ENCODE peak calls at places on chromosome X, in four cellular contexts. D is SK-N-SH, Z is HepG2, X is K562. Q is an unnamed sample.

GRCh38 chrX:65866146-65866545 is 173.7 kb downstream of the VSIG4 start:
- DNase-seq in D (no peak), X (no peak), Z (no peak), Q (no peak)

GRCh38 chrX:31228415-31228832 is 156.6 kb upstream of the FTHL17 start:
- DNase-seq in D (no peak), X (no peak), Z (no peak), Q (no peak)

GRCh38 chrX:15299945-15300851 is 15.2 kb downstream of the ASB11 start:
- DNase-seq in X (peak; percentile 27), Z (peak; percentile 7), D (peak; percentile 49), Q (no peak)

GRCh38 chrX:150936556-150936955 is 38.1 kb upstream of the CD99L2 start:
- DNase-seq in X (no peak), Z (no peak), D (no peak), Q (no peak)

GRCh38 chrX:12615061-12615460 is 176.2 kb upstream of the PRPS2 start:
- DNase-seq in Z (no peak), X (no peak), D (no peak), Q (no peak)

GRCh38 chrX:24498975-24499374 is 33.9 kb downstream of the PDK3 start:
- DNase-seq in D (peak; percentile 30), X (no peak), Z (no peak), Q (no peak)

GRCh38 chrX:110082156-110082555 is 79.2 kb downstream of the TMEM164 start:
- DNase-seq in X (no peak), D (no peak), Z (no peak), Q (no peak)

GRCh38 chrX:103431316-103431715 is 55.0 kb downstream of the BEX3 start:
- DNase-seq in D (no peak), X (no peak), Z (no peak), Q (no peak)

GRCh38 chrX:95703696-95704095 is 980.9 kb upstream of the DIAPH2 start:
- DNase-seq in X (no peak), Z (no peak), D (no peak), Q (no peak)

GRCh38 chrX:49829016-49829415 is at the start of gene PAGE4:
- DNase-seq in D (peak; percentile 9), Z (no peak), X (peak; percentile 38), Q (peak; percentile 6)

GRCh38 chrX:71911023-71911730 is 532 bp downstream of the NHSL2 start:
- DNase-seq in Z (no peak), D (peak; percentile 53), X (no peak), Q (no peak)

GRCh38 chrX:150234126-150234525 is 129.0 kb upstream of the MAMLD1 start:
- DNase-seq in Z (no peak), D (no peak), X (no peak), Q (no peak)

GRCh38 chrX:20354505-20354904 is 87.8 kb upstream of the RPS6KA3 start:
- DNase-seq in D (no peak), Z (no peak), X (no peak), Q (no peak)

GRCh38 chrX:152588206-152588605 is 49.5 kb upstream of the GABRQ start:
- DNase-seq in D (no peak), Z (no peak), X (no peak), Q (no peak)

GRCh38 chrX:116318672-116319071 is 117.7 kb upstream of the SLC6A14 start:
- DNase-seq in X (no peak), Z (no peak), D (no peak), Q (no peak)

GRCh38 chrX:136586386-136586785 is 54.4 kb downstream of the VGLL1 start:
- DNase-seq in D (no peak), Z (no peak), X (no peak), Q (no peak)

GRCh38 chrX:17374619-17375360 is at the start of gene NHS:
- DNase-seq in Z (no peak), D (peak; percentile 88), X (peak; percentile 12), Q (peak; percentile 61)

GRCh38 chrX:12434493-12434892 is 296.2 kb downstream of the FRMPD4 start:
- DNase-seq in X (no peak), D (no peak), Z (no peak), Q (no peak)

GRCh38 chrX:15114865-15115566 is 154.9 kb downstream of the ASB9 start:
- DNase-seq in D (no peak), X (no peak), Z (no peak), Q (no peak)

GRCh38 chrX:7252013-7252610 is 104.2 kb upstream of the PUDP start:
- DNase-seq in Z (no peak), X (no peak), D (no peak), Q (no peak)

GRCh38 chrX:9482408-9482807 is 17.6 kb downstream of the TBL1X start:
- DNase-seq in D (no peak), X (no peak), Z (no peak), Q (no peak)

GRCh38 chrX:139172731-139173130 is 357.8 kb upstream of the F9 start:
- DNase-seq in X (no peak), Z (no peak), D (no peak), Q (no peak)
- TF ChIP-seq MAX in X (no peak), Z (no peak), D (no peak), Q (no peak)

GRCh38 chrX:134741801-134742200 is 83.5 kb upstream of the PLAC1 start:
- DNase-seq in Z (no peak), X (no peak), D (no peak), Q (no peak)

GRCh38 chrX:134737721-134738369 is 79.6 kb upstream of the PLAC1 start:
- DNase-seq in D (no peak), Z (no peak), X (peak; percentile 27), Q (no peak)

GRCh38 chrX:134737061-134737460 is 78.8 kb upstream of the PLAC1 start:
- DNase-seq in X (no peak), Z (no peak), D (no peak), Q (no peak)

GRCh38 chrX:134736351-134736750 is 78.1 kb upstream of the PLAC1 start:
- DNase-seq in X (no peak), Z (no peak), D (no peak), Q (no peak)

GRCh38 chrX:134738986-134739744 is 80.9 kb upstream of the PLAC1 start:
- DNase-seq in Z (no peak), X (no peak), D (no peak), Q (no peak)
- TF ChIP-seq ELF1 in Z (no peak), X (no peak), D (no peak), Q (no peak)

GRCh38 chrX:45778621-45779020 is 577.9 kb upstream of the DIPK2B start:
- DNase-seq in Z (no peak), D (no peak), X (no peak), Q (no peak)

GRCh38 chrX:45771560-45772340 is 571.1 kb upstream of the DIPK2B start:
- DNase-seq in D (no peak), X (no peak), Z (no peak), Q (no peak)

GRCh38 chrX:45771114-45771513 is 570.4 kb upstream of the DIPK2B start:
- DNase-seq in D (no peak), X (peak; percentile 15), Z (peak; percentile 51), Q (peak; percentile 77)

GRCh38 chrX:45775462-45775861 is 574.8 kb upstream of the DIPK2B start:
- DNase-seq in D (no peak), Z (no peak), X (no peak), Q (no peak)

GRCh38 chrX:45774961-45775360 is 574.3 kb upstream of the DIPK2B start:
- DNase-seq in X (no peak), D (no peak), Z (no peak), Q (no peak)
- TF ChIP-seq MAX in X (no peak), D (peak; percentile 43), Z (no peak), Q (no peak)

DNA sequence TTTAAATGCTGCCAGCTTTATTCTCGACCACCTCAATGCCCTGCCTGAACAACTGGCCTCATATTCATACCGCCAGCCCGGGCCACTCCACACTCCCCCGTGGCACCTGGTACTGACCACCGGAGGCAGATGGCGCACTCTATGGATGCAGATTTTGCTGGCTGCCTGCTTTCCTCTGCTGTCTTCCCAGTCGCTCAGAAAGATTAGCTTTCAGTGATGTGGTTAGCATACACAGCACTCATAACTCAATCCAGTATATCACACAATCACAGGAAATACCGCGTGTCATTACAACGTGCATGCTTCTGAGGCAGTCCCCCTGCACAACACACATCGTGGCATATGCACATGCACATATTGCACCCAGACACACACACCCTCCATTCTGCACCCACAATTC is 147.2 kb upstream of the BCOR start:
- DNase-seq in X (no peak), D (peak; percentile 68), Z (no peak), Q (no peak)
- TF ChIP-seq ELF1 in X (no peak), D (no peak), Z (no peak), Q (no peak)

GRCh38 chrX:39758791-39759525 is 338.8 kb downstream of the BCOR start:
- DNase-seq in Z (no peak), X (no peak), D (no peak), Q (no peak)

GRCh38 chrX:39753296-39753996 is 344.3 kb downstream of the BCOR start:
- DNase-seq in Z (no peak), X (peak; percentile 59), D (no peak), Q (no peak)

GRCh38 chrX:39757971-39758370 is 339.8 kb downstream of the BCOR start:
- DNase-seq in X (no peak), Z (no peak), D (no peak), Q (no peak)

GRCh38 chrX:39755152-39756032 is 342.4 kb downstream of the BCOR start:
- DNase-seq in Z (peak; percentile 63), X (peak; percentile 81), D (peak; percentile 50), Q (peak; percentile 85)

GRCh38 chrX:39756086-39756883 is 341.5 kb downstream of the BCOR start:
- DNase-seq in D (no peak), Z (no peak), X (no peak), Q (no peak)
- TF ChIP-seq MAX in D (no peak), Z (no peak), X (no peak), Q (no peak)

GRCh38 chrX:10634681-10635161 is 14.3 kb upstream of the MID1 start:
- DNase-seq in D (no peak), X (no peak), Z (no peak), Q (peak; percentile 81)
- TF ChIP-seq ELF1 in D (no peak), X (no peak), Z (no peak), Q (no peak)

Q was measured in HCT116.